ENCODE peak calls at places on chromosome 17, in five cellular contexts. K is HCT116, Z is pancreas, Y is stomach, V is heart left ventricle. F is an unnamed sample. For H3K4me1, the result is how much of the 10 kb centered on the place peaks cover.

GRCh38 chr17:79819085-79819484 is 20.2 kb downstream of the CBX4 start:
- DNase-seq in K (no peak), Z (no peak), Y (no peak), V (no peak), F (no peak)

GRCh38 chr17:43570518-43570928 is 24.4 kb upstream of the ETV4 start:
- DNase-seq in K (no peak), Z (no peak), Y (no peak), V (no peak), F (no peak)

GRCh38 chr17:40547079-40547784 is 18.0 kb downstream of the CCR7 start:
- DNase-seq in K (no peak), Z (no peak), Y (peak), V (no peak), F (no peak)

GRCh38 chr17:58391302-58391984 is 25.9 kb downstream of the RNF43 start:
- DNase-seq in K (peak), Z (peak), Y (peak), V (peak), F (peak)

GRCh38 chr17:2691069-2691871 is 20.3 kb downstream of the CLUH start:
- DNase-seq in K (no peak), Z (peak), Y (no peak), V (no peak), F (peak)

GRCh38 chr17:348012-348411 is 4.6 kb downstream of the RPH3AL start:
- DNase-seq in K (no peak), Z (no peak), Y (no peak), V (peak), F (no peak)

GRCh38 chr17:14873996-14874395 is 391.1 kb downstream of the PMP22 start:
- DNase-seq in K (no peak), Z (no peak), Y (no peak), V (no peak), F (no peak)

GRCh38 chr17:9322298-9322697 is 253.3 kb downstream of the STX8 start:
- DNase-seq in K (no peak), Z (no peak), Y (no peak), V (no peak), F (no peak)

GRCh38 chr17:15341385-15341849 is at the start of gene TEKT3:
- DNase-seq in K (no peak), Z (peak), Y (peak), V (peak), F (peak)

GRCh38 chr17:38739305-38739704 is 8.8 kb downstream of the PCGF2 start:
- DNase-seq in K (no peak), Z (no peak), Y (no peak), V (no peak), F (no peak)

GRCh38 chr17:48998557-48999440 is 1.6 kb downstream of the IGF2BP1 start:
- DNase-seq in K (no peak), Z (no peak), Y (no peak), V (no peak), F (no peak)

GRCh38 chr17:41734139-41734948 is at the start of gene HAP1:
- DNase-seq in K (no peak), Z (no peak), Y (peak), V (no peak), F (no peak)

GRCh38 chr17:44334315-44335181 is 9.9 kb upstream of the SLC25A39 start:
- DNase-seq in K (no peak), Z (no peak), Y (no peak), V (no peak), F (no peak)

GRCh38 chr17:82098939-82099765 is 1.1 kb upstream of the FASN start:
- DNase-seq in K (no peak), Z (peak), Y (no peak), V (peak), F (no peak)

GRCh38 chr17:48647103-48647963 is 21.2 kb upstream of the HOXB9 start:
- DNase-seq in K (no peak), Z (no peak), Y (no peak), V (no peak), F (no peak)

GRCh38 chr17:345992-346785 is 6.4 kb downstream of the RPH3AL start:
- DNase-seq in K (no peak), Z (no peak), Y (no peak), V (peak), F (no peak)

GRCh38 chr17:53919356-53919755 is 96.6 kb downstream of the KIF2B start:
- DNase-seq in K (no peak), Z (no peak), Y (no peak), V (no peak), F (no peak)

GRCh38 chr17:44219126-44219635 is 294 bp downstream of the UBTF start:
- DNase-seq in K (no peak), Z (peak), Y (peak), V (peak), F (peak)

GRCh38 chr17:60165976-60166375 is 16.2 kb downstream of the CA4 start:
- DNase-seq in K (no peak), Z (no peak), Y (peak), V (no peak), F (no peak)

GRCh38 chr17:55054429-55054828 is 85.9 kb downstream of the STXBP4 start:
- DNase-seq in K (no peak), Z (no peak), Y (no peak), V (no peak), F (no peak)

GRCh38 chr17:19877546-19877945 is 9.8 kb upstream of the ULK2 start:
- DNase-seq in K (no peak), Z (no peak), Y (no peak), V (no peak), F (no peak)

GRCh38 chr17:29115906-29116651 is 64.1 kb downstream of the MYO18A start:
- DNase-seq in K (peak), Z (no peak), Y (no peak), V (no peak), F (no peak)
- H3K4me3 ChIP-seq in K (no peak), Z (no peak), Y (no peak), V (no peak), F (no peak)

DNA sequence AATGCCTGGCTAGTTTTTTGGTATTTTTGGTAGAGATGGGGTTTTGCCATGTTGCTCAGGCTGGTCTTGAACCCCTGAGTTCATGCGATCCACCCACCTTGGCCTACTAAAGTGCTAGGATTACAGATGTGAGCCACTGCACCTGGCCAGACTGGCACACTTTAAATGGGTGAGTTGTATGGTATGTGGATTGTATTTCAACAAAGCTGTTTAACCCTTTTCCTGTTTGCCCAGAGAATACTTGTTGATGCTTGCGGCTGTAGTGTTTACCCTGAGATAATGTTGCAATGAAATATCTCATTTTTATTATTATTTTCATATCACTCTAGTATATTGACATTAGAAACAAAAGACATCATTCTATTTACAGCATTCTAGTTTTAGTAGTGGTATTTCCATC is 17.1 kb upstream of the TMEM94 start:
- DNase-seq in K (no peak), Z (no peak), Y (no peak), V (no peak), F (no peak)
- H3K4me1 ChIP-seq in K (under half), Z (under half), Y (under half), V (under half), F (under half)

GRCh38 chr17:17681187-17681743 is at the start of gene RAI1:
- DNase-seq in K (no peak), Z (peak), Y (peak), V (peak), F (peak)
- TF ChIP-seq CTCF in K (peak), Z (peak), Y (peak), V (peak), F (peak)

GRCh38 chr17:77323413-77324171 is 182.8 kb downstream of the SEC14L1 start:
- DNase-seq in K (no peak), Z (peak), Y (peak), V (peak), F (peak)

GRCh38 chr17:77325537-77325825 is 184.7 kb downstream of the SEC14L1 start:
- DNase-seq in K (no peak), Z (no peak), Y (no peak), V (no peak), F (no peak)

GRCh38 chr17:77322534-77323412 is 182.0 kb downstream of the SEC14L1 start:
- DNase-seq in K (peak), Z (peak), Y (peak), V (peak), F (peak)

GRCh38 chr17:77325826-77326581 is 185.2 kb downstream of the SEC14L1 start:
- DNase-seq in K (no peak), Z (no peak), Y (peak), V (no peak), F (no peak)

GRCh38 chr17:77324227-77324626 is 183.5 kb downstream of the SEC14L1 start:
- DNase-seq in K (no peak), Z (no peak), Y (peak), V (no peak), F (no peak)
- H3K4me3 ChIP-seq in K (peak), Z (no peak), Y (no peak), V (no peak), F (no peak)

GRCh38 chr17:28940675-28941074 is 10.6 kb downstream of the PHF12 start:
- DNase-seq in K (no peak), Z (no peak), Y (no peak), V (peak), F (no peak)

GRCh38 chr17:28941251-28941650 is 10.1 kb downstream of the PHF12 start:
- DNase-seq in K (no peak), Z (no peak), Y (no peak), V (no peak), F (no peak)

GRCh38 chr17:28944343-28944742 is 7.0 kb downstream of the PHF12 start:
- DNase-seq in K (no peak), Z (no peak), Y (no peak), V (no peak), F (no peak)

GRCh38 chr17:28944862-28945741 is 6.2 kb downstream of the PHF12 start:
- DNase-seq in K (no peak), Z (no peak), Y (no peak), V (no peak), F (no peak)

GRCh38 chr17:28942925-28943324 is 8.4 kb downstream of the PHF12 start:
- DNase-seq in K (no peak), Z (no peak), Y (no peak), V (no peak), F (no peak)
- H3K4me1 ChIP-seq in K (under half), Z (half or more), Y (half or more), V (half or more), F (under half)

GRCh38 chr17:17782425-17783120 is 54.2 kb downstream of the SREBF1 start:
- DNase-seq in K (no peak), Z (peak), Y (peak), V (peak), F (peak)

GRCh38 chr17:17783121-17783824 is 53.5 kb downstream of the SREBF1 start:
- DNase-seq in K (no peak), Z (peak), Y (peak), V (peak), F (peak)

GRCh38 chr17:17783825-17784598 is 52.8 kb downstream of the SREBF1 start:
- DNase-seq in K (no peak), Z (peak), Y (peak), V (peak), F (peak)

GRCh38 chr17:17785407-17785806 is 51.4 kb downstream of the SREBF1 start:
- DNase-seq in K (no peak), Z (peak), Y (no peak), V (no peak), F (no peak)

DNA sequence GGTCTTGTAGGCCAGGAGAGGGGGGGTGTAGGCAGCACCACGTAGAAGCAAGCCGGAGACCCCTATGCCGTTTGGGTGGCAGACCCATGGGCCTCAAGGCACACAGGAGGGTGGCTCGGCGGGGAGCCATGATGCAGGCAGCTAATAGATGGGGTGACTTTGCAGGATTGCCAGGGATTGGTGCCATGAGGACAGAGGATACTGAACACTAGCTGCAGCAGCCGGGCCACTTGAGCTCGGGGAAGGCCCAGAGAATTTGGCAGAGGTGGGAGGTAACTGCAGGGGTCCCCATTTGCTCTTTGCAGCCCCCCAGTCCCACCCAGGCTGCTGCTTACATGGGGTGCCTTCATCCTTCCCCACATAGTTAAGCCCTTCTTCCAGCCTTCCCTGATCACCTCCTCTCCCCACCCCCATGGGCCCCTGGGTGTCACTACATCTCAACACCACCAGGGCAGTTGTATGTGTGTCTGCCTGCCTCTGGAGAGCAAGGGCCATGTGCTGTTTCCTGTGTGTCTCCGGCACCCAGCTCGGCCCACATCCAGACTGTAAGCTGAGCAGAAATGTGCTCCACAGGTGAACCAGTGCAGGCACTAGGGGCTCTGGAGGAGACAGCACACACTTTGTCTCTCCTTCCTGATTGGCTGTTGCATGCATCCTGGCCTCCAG is 52.1 kb downstream of the SREBF1 start:
- DNase-seq in K (no peak), Z (peak), Y (peak), V (peak), F (no peak)
- TF ChIP-seq CTCF in K (peak), Z (no peak), Y (no peak), V (no peak), F (peak)

GRCh38 chr17:30597776-30598288 is 120.6 kb downstream of the GOSR1 start:
- DNase-seq in K (no peak), Z (no peak), Y (no peak), V (no peak), F (no peak)
- H3K4me3 ChIP-seq in K (no peak), Z (no peak), Y (no peak), V (no peak), F (no peak)